ENCODE peak calls at places on chromosomes 16 and 17, in six cellular contexts. F is HCT116, H is SK-N-SH, L is K562, G is HepG2, B is GM12878. C is an unnamed sample.

GRCh38 chr16:82440336-82440735 is 186.4 kb upstream of the CDH13 start:
- DNase-seq in F (no peak), H (no peak), L (no peak), G (no peak), B (no peak), C (no peak)

GRCh38 chr17:47291242-47291873 is 32.4 kb upstream of the EFCAB13 start:
- DNase-seq in F (no peak), H (no peak), L (peak; percentile 69), G (peak; percentile 90), B (no peak), C (no peak)

GRCh38 chr17:76872221-76872873 is 4.1 kb downstream of the MGAT5B start:
- DNase-seq in F (peak; percentile 81), H (peak; percentile 63), L (peak; percentile 28), G (no peak), B (no peak), C (no peak)

GRCh38 chr17:64718058-64718457 is 56.0 kb upstream of the SMURF2 start:
- DNase-seq in F (no peak), H (no peak), L (no peak), G (no peak), B (no peak), C (no peak)

GRCh38 chr17:80455328-80455710 is 21.1 kb downstream of the NPTX1 start:
- DNase-seq in F (peak; percentile 34), H (peak; percentile 92), L (peak; percentile 76), G (peak; percentile 64), B (no peak), C (no peak)

GRCh38 chr17:72004476-72005331 is 116.1 kb upstream of the SOX9 start:
- DNase-seq in F (no peak), H (no peak), L (no peak), G (no peak), B (peak; percentile 79), C (no peak)

GRCh38 chr16:47375423-47375822 is 85.4 kb downstream of the ITFG1 start:
- DNase-seq in F (no peak), H (no peak), L (no peak), G (no peak), B (no peak), C (no peak)

GRCh38 chr16:24748242-24748641 is 18.8 kb downstream of the TNRC6A start:
- DNase-seq in F (no peak), H (no peak), L (peak; percentile 58), G (no peak), B (no peak), C (no peak)

GRCh38 chr16:4316103-4316731 is 350 bp downstream of the GLIS2 start:
- DNase-seq in F (no peak), H (peak; percentile 78), L (peak; percentile 59), G (no peak), B (no peak), C (no peak)

GRCh38 chr17:3037259-3037658 is 26.1 kb downstream of the OR1D5 start:
- DNase-seq in F (no peak), H (no peak), L (no peak), G (no peak), B (no peak), C (no peak)

GRCh38 chr16:89334461-89334860 is 117.0 kb downstream of the ZNF778 start:
- DNase-seq in F (no peak), H (no peak), L (no peak), G (no peak), B (no peak), C (no peak)

GRCh38 chr17:12605222-12605621 is 60.5 kb upstream of the MYOCD start:
- DNase-seq in F (no peak), H (no peak), L (no peak), G (no peak), B (no peak), C (no peak)

GRCh38 chr17:13619462-13619861 is 17.7 kb upstream of the HS3ST3A1 start:
- DNase-seq in F (no peak), H (no peak), L (no peak), G (peak; percentile 6), B (no peak), C (no peak)

GRCh38 chr16:55249936-55250335 is 74.1 kb upstream of the IRX6 start:
- DNase-seq in F (no peak), H (no peak), L (no peak), G (no peak), B (no peak), C (no peak)

GRCh38 chr17:31388770-31389672 is 2.5 kb upstream of the RAB11FIP4 start:
- DNase-seq in F (no peak), H (peak; percentile 83), L (peak; percentile 45), G (no peak), B (no peak), C (peak; percentile 87)

GRCh38 chr17:48795444-48796162 is 21.4 kb downstream of the TTLL6 start:
- DNase-seq in F (peak; percentile 36), H (no peak), L (no peak), G (peak; percentile 95), B (no peak), C (no peak)

GRCh38 chr17:13864551-13864950 is 204.8 kb upstream of the COX10 start:
- DNase-seq in F (no peak), H (no peak), L (no peak), G (no peak), B (no peak), C (no peak)

GRCh38 chr17:71919181-71919580 is 201.6 kb upstream of the SOX9 start:
- DNase-seq in F (no peak), H (no peak), L (no peak), G (no peak), B (no peak), C (no peak)

GRCh38 chr16:69741951-69742904 is 12.5 kb downstream of the NOB1 start:
- DNase-seq in F (no peak), H (peak; percentile 52), L (no peak), G (no peak), B (no peak), C (no peak)

GRCh38 chr17:82400830-82401229 is 17.3 kb upstream of the HEXD start:
- DNase-seq in F (no peak), H (no peak), L (no peak), G (no peak), B (no peak), C (no peak)

GRCh38 chr16:11391576-11391975 is 46.3 kb downstream of the RMI2 start:
- DNase-seq in F (no peak), H (peak; percentile 45), L (no peak), G (no peak), B (no peak), C (no peak)

GRCh38 chr17:63530557-63531021 is 7.4 kb downstream of the KCNH6 start:
- DNase-seq in F (no peak), H (no peak), L (no peak), G (no peak), B (no peak), C (no peak)

GRCh38 chr17:1999557-2000251 is 25.4 kb downstream of the RTN4RL1 start:
- DNase-seq in F (no peak), H (peak; percentile 51), L (no peak), G (peak; percentile 25), B (no peak), C (no peak)

GRCh38 chr16:86261379-86261778 is 248.9 kb upstream of the FOXF1 start:
- DNase-seq in F (peak; percentile 81), H (no peak), L (peak; percentile 22), G (no peak), B (peak; percentile 3), C (no peak)

GRCh38 chr17:3911271-3912053 is 4.8 kb downstream of the P2RX1 start:
- DNase-seq in F (no peak), H (no peak), L (no peak), G (no peak), B (peak; percentile 89), C (no peak)

GRCh38 chr17:28906276-28907051 is 3.6 kb upstream of the DHRS13 start:
- DNase-seq in F (no peak), H (no peak), L (no peak), G (no peak), B (no peak), C (no peak)

GRCh38 chr16:70694517-70695218 is 8.8 kb upstream of the MTSS2 start:
- DNase-seq in F (no peak), H (peak; percentile 74), L (peak; percentile 23), G (no peak), B (no peak), C (no peak)

DNA sequence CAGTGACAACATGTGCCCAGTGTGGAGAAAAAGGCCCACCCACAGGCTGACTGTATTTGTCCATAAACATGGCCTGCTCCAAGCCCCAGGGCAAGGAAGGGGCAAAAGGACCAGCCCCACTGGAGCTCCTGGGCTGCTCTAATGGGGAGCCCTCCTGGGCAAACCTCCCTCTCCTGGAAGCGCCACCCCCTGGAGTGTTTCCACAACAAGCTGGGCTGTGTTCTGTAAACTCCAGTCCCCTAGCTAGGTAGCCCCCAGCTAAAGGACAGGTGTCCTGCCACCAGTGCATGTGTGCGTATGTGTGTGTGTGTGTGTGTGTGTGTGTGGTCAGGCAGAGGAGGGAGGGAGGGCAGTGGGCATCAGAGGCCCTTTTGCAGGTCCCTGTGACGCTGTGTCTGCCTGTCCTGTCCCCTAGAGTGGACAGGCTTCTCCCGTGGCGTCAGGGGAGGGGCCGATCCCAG is 11.3 kb upstream of the STAC2 start:
- DNase-seq in F (no peak), H (no peak), L (no peak), G (no peak), B (no peak), C (no peak)
- H2AFZ ChIP-seq in F (no peak overlapping the region), H (no peak overlapping the region), L (no peak overlapping the region), G (no peak overlapping the region), B (no peak overlapping the region), C (no peak overlapping the region)

GRCh38 chr17:57313276-57313835 is 57.0 kb downstream of the MSI2 start:
- DNase-seq in F (no peak), H (no peak), L (no peak), G (no peak), B (no peak), C (no peak)
- H3K79me2 ChIP-seq in F (peaks cover 24% of the 10 kb centered on the region), H (no peaks in the 10 kb centered on the region), L (peaks cover 7% of the 10 kb centered on the region), G (peaks cover 29% of the 10 kb centered on the region), B (peaks cover 4% of the 10 kb centered on the region), C (peaks cover 55% of the 10 kb centered on the region)

DNA sequence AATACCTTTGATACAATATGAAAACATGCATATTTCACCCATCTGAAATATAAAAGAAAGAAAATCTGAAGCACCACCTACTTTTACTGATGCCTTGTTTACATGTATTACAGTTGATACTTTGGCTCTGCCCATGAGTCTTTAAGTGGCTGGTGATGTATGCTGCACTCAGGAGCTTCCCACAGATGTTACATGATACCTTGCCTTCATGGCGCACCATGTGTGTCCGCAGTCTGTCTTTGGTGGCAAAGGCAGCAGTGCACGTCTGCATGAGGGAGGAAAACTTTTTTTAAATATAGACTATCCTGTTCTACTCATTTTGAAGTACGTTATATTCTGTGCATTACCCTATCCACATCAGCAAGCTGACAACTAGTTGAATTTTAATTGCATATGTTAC is 7.5 kb downstream of the VEZF1 start:
- DNase-seq in F (no peak), H (no peak), L (no peak), G (no peak), B (no peak), C (no peak)
- TF ChIP-seq RAD21 in F (no peak), H (no peak), L (no peak), G (no peak), B (no peak), C (no peak)

DNA sequence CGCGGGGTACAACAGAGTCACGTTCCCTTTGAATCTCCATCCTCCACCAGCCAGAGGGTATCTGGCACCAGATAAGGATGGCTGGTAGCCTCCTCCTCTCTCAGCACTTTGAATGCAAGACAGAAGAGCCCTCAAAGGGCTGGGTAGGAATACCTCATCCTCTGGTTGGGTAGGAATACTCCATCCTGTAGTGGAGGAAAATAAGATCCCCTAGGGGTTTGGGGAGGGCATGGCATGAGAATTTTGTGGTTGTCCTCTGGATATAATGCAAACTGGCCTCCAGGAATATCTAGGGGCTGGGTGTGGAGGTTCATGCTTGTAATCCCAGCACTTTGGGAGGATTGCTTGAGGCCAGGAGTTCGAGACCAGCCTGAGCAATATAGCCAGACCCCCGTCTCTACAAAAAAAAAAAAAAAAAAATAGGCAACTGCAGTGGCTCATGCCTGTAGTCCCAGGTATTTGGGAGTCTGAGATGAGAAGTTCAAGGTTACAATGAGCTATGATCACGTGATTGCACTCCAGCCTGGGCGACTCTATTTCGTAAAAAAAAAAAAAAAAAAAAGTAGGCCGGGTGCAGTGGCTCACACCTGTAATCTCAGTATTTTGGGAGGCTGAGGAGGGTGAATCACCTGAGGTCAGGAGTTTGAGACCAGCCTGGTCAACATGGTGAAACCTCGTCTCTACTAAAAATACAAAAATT is 2.7 kb downstream of the IGFBP4 start:
- DNase-seq in F (no peak), H (no peak), L (no peak), G (peak; percentile 55), B (no peak), C (no peak)
- H2AFZ ChIP-seq in F (no peak overlapping the region), H (peak overlapping the region; percentile 67), L (no peak overlapping the region), G (no peak overlapping the region), B (no peak overlapping the region), C (no peak overlapping the region)